ENCODE peak calls at places on chromosome 2, in seven cellular contexts. One of them, this sample, is unnamed.

GRCh38 chr2:97748397-97748796 is 35.0 kb downstream of the ZAP70 start:
- DNase-seq in activated CD4-positive, alpha-beta T cell treated with anti-CD3 and anti-CD28 coated beads for 4 hours: peak; percentile 75
- DNase-seq in osteocyte: no peak
- DNase-seq in amniotic stem cell: no peak
- DNase-seq in dorsolateral prefrontal cortex: no peak
- DNase-seq in progenitor cell of endocrine pancreas: peak; percentile 30
- DNase-seq in NCI-H1092 treated with DMSO at 0.1 percent for 48 hours: peak; percentile 10
- DNase-seq in this sample: no peak

GRCh38 chr2:127422631-127423475 is 4.6 kb downstream of the PROC start:
- DNase-seq in dorsolateral prefrontal cortex: no peak
- DNase-seq in amniotic stem cell: no peak
- DNase-seq in NCI-H1092 treated with DMSO at 0.1 percent for 48 hours: peak; percentile 17
- DNase-seq in osteocyte: peak; percentile 81
- DNase-seq in activated CD4-positive, alpha-beta T cell treated with anti-CD3 and anti-CD28 coated beads for 4 hours: no peak
- DNase-seq in progenitor cell of endocrine pancreas: peak; percentile 39
- DNase-seq in this sample: peak; percentile 53

GRCh38 chr2:8922431-8922830 is 81.1 kb downstream of the MBOAT2 start:
- DNase-seq in dorsolateral prefrontal cortex: no peak
- DNase-seq in progenitor cell of endocrine pancreas: no peak
- DNase-seq in amniotic stem cell: no peak
- DNase-seq in osteocyte: no peak
- DNase-seq in activated CD4-positive, alpha-beta T cell treated with anti-CD3 and anti-CD28 coated beads for 4 hours: no peak
- DNase-seq in NCI-H1092 treated with DMSO at 0.1 percent for 48 hours: no peak
- DNase-seq in this sample: no peak

GRCh38 chr2:18611184-18611583 is 21.8 kb upstream of the NT5C1B start:
- DNase-seq in dorsolateral prefrontal cortex: no peak
- DNase-seq in NCI-H1092 treated with DMSO at 0.1 percent for 48 hours: no peak
- DNase-seq in osteocyte: no peak
- DNase-seq in activated CD4-positive, alpha-beta T cell treated with anti-CD3 and anti-CD28 coated beads for 4 hours: no peak
- DNase-seq in progenitor cell of endocrine pancreas: no peak
- DNase-seq in amniotic stem cell: no peak
- DNase-seq in this sample: peak; percentile 95

GRCh38 chr2:26148501-26148900 is 24.4 kb upstream of the GAREM2 start:
- DNase-seq in progenitor cell of endocrine pancreas: no peak
- DNase-seq in activated CD4-positive, alpha-beta T cell treated with anti-CD3 and anti-CD28 coated beads for 4 hours: no peak
- DNase-seq in amniotic stem cell: no peak
- DNase-seq in NCI-H1092 treated with DMSO at 0.1 percent for 48 hours: no peak
- DNase-seq in dorsolateral prefrontal cortex: no peak
- DNase-seq in osteocyte: no peak
- DNase-seq in this sample: no peak

GRCh38 chr2:197107291-197108269 is 181.1 kb upstream of the PGAP1 start:
- DNase-seq in activated CD4-positive, alpha-beta T cell treated with anti-CD3 and anti-CD28 coated beads for 4 hours: no peak
- DNase-seq in amniotic stem cell: no peak
- DNase-seq in NCI-H1092 treated with DMSO at 0.1 percent for 48 hours: no peak
- DNase-seq in osteocyte: no peak
- DNase-seq in dorsolateral prefrontal cortex: no peak
- DNase-seq in progenitor cell of endocrine pancreas: no peak
- DNase-seq in this sample: no peak

GRCh38 chr2:230578106-230578505 is 134.5 kb upstream of the CAB39 start:
- DNase-seq in amniotic stem cell: no peak
- DNase-seq in osteocyte: no peak
- DNase-seq in dorsolateral prefrontal cortex: no peak
- DNase-seq in NCI-H1092 treated with DMSO at 0.1 percent for 48 hours: no peak
- DNase-seq in activated CD4-positive, alpha-beta T cell treated with anti-CD3 and anti-CD28 coated beads for 4 hours: no peak
- DNase-seq in progenitor cell of endocrine pancreas: no peak
- DNase-seq in this sample: no peak

GRCh38 chr2:77201755-77202154 is 320.4 kb downstream of the LRRTM4 start:
- DNase-seq in NCI-H1092 treated with DMSO at 0.1 percent for 48 hours: no peak
- DNase-seq in amniotic stem cell: no peak
- DNase-seq in osteocyte: no peak
- DNase-seq in activated CD4-positive, alpha-beta T cell treated with anti-CD3 and anti-CD28 coated beads for 4 hours: no peak
- DNase-seq in dorsolateral prefrontal cortex: no peak
- DNase-seq in progenitor cell of endocrine pancreas: no peak
- DNase-seq in this sample: no peak

GRCh38 chr2:216888907-216889622 is 29.2 kb upstream of the TNP1 start:
- DNase-seq in NCI-H1092 treated with DMSO at 0.1 percent for 48 hours: no peak
- DNase-seq in activated CD4-positive, alpha-beta T cell treated with anti-CD3 and anti-CD28 coated beads for 4 hours: no peak
- DNase-seq in dorsolateral prefrontal cortex: no peak
- DNase-seq in osteocyte: no peak
- DNase-seq in progenitor cell of endocrine pancreas: no peak
- DNase-seq in amniotic stem cell: no peak
- DNase-seq in this sample: no peak

GRCh38 chr2:15941970-15942710 is 1.8 kb downstream of the MYCN start:
- DNase-seq in progenitor cell of endocrine pancreas: peak; percentile 37
- DNase-seq in dorsolateral prefrontal cortex: peak; percentile 38
- DNase-seq in amniotic stem cell: no peak
- DNase-seq in activated CD4-positive, alpha-beta T cell treated with anti-CD3 and anti-CD28 coated beads for 4 hours: no peak
- DNase-seq in NCI-H1092 treated with DMSO at 0.1 percent for 48 hours: no peak
- DNase-seq in osteocyte: no peak
- DNase-seq in this sample: no peak

GRCh38 chr2:60528366-60528765 is 25.1 kb downstream of the BCL11A start:
- DNase-seq in dorsolateral prefrontal cortex: no peak
- DNase-seq in activated CD4-positive, alpha-beta T cell treated with anti-CD3 and anti-CD28 coated beads for 4 hours: no peak
- DNase-seq in amniotic stem cell: no peak
- DNase-seq in NCI-H1092 treated with DMSO at 0.1 percent for 48 hours: no peak
- DNase-seq in osteocyte: no peak
- DNase-seq in progenitor cell of endocrine pancreas: no peak
- DNase-seq in this sample: no peak

GRCh38 chr2:225806105-225806504 is 406.6 kb downstream of the NYAP2 start:
- DNase-seq in progenitor cell of endocrine pancreas: no peak
- DNase-seq in NCI-H1092 treated with DMSO at 0.1 percent for 48 hours: no peak
- DNase-seq in amniotic stem cell: no peak
- DNase-seq in dorsolateral prefrontal cortex: no peak
- DNase-seq in activated CD4-positive, alpha-beta T cell treated with anti-CD3 and anti-CD28 coated beads for 4 hours: no peak
- DNase-seq in osteocyte: no peak
- DNase-seq in this sample: no peak

GRCh38 chr2:233980955-233981555 is 63.9 kb downstream of the TRPM8 start:
- DNase-seq in NCI-H1092 treated with DMSO at 0.1 percent for 48 hours: peak; percentile 40
- DNase-seq in progenitor cell of endocrine pancreas: no peak
- DNase-seq in activated CD4-positive, alpha-beta T cell treated with anti-CD3 and anti-CD28 coated beads for 4 hours: no peak
- DNase-seq in dorsolateral prefrontal cortex: no peak
- DNase-seq in osteocyte: no peak
- DNase-seq in amniotic stem cell: no peak
- DNase-seq in this sample: no peak

GRCh38 chr2:9945596-9945995 is 5.9 kb upstream of the GRHL1 start:
- DNase-seq in progenitor cell of endocrine pancreas: no peak
- DNase-seq in NCI-H1092 treated with DMSO at 0.1 percent for 48 hours: no peak
- DNase-seq in amniotic stem cell: no peak
- DNase-seq in activated CD4-positive, alpha-beta T cell treated with anti-CD3 and anti-CD28 coated beads for 4 hours: no peak
- DNase-seq in dorsolateral prefrontal cortex: no peak
- DNase-seq in osteocyte: no peak
- DNase-seq in this sample: no peak

GRCh38 chr2:24360963-24361330 is 611 bp upstream of the ITSN2 start:
- DNase-seq in progenitor cell of endocrine pancreas: no peak
- DNase-seq in osteocyte: no peak
- DNase-seq in activated CD4-positive, alpha-beta T cell treated with anti-CD3 and anti-CD28 coated beads for 4 hours: no peak
- DNase-seq in NCI-H1092 treated with DMSO at 0.1 percent for 48 hours: no peak
- DNase-seq in amniotic stem cell: no peak
- DNase-seq in dorsolateral prefrontal cortex: no peak
- DNase-seq in this sample: no peak

GRCh38 chr2:192139813-192140212 is 54.9 kb downstream of the TMEFF2 start:
- DNase-seq in progenitor cell of endocrine pancreas: no peak
- DNase-seq in activated CD4-positive, alpha-beta T cell treated with anti-CD3 and anti-CD28 coated beads for 4 hours: no peak
- DNase-seq in dorsolateral prefrontal cortex: no peak
- DNase-seq in amniotic stem cell: no peak
- DNase-seq in NCI-H1092 treated with DMSO at 0.1 percent for 48 hours: no peak
- DNase-seq in osteocyte: no peak
- DNase-seq in this sample: no peak

GRCh38 chr2:14540003-14540402 is 92.5 kb upstream of the LRATD1 start:
- DNase-seq in osteocyte: no peak
- DNase-seq in progenitor cell of endocrine pancreas: no peak
- DNase-seq in amniotic stem cell: no peak
- DNase-seq in NCI-H1092 treated with DMSO at 0.1 percent for 48 hours: no peak
- DNase-seq in dorsolateral prefrontal cortex: no peak
- DNase-seq in activated CD4-positive, alpha-beta T cell treated with anti-CD3 and anti-CD28 coated beads for 4 hours: no peak
- DNase-seq in this sample: no peak

GRCh38 chr2:71864085-71864484 is 283.6 kb downstream of the CYP26B1 start:
- DNase-seq in activated CD4-positive, alpha-beta T cell treated with anti-CD3 and anti-CD28 coated beads for 4 hours: no peak
- DNase-seq in dorsolateral prefrontal cortex: no peak
- DNase-seq in amniotic stem cell: no peak
- DNase-seq in osteocyte: no peak
- DNase-seq in NCI-H1092 treated with DMSO at 0.1 percent for 48 hours: no peak
- DNase-seq in progenitor cell of endocrine pancreas: no peak
- DNase-seq in this sample: no peak

GRCh38 chr2:110149330-110150220 is 34.0 kb upstream of the MALL start:
- DNase-seq in progenitor cell of endocrine pancreas: no peak
- DNase-seq in dorsolateral prefrontal cortex: no peak
- DNase-seq in amniotic stem cell: peak; percentile 52
- DNase-seq in activated CD4-positive, alpha-beta T cell treated with anti-CD3 and anti-CD28 coated beads for 4 hours: no peak
- DNase-seq in osteocyte: no peak
- DNase-seq in NCI-H1092 treated with DMSO at 0.1 percent for 48 hours: no peak
- DNase-seq in this sample: no peak

GRCh38 chr2:70214958-70215357 is 24.1 kb upstream of the C2orf42 start:
- DNase-seq in amniotic stem cell: peak; percentile 61
- DNase-seq in dorsolateral prefrontal cortex: no peak
- DNase-seq in osteocyte: no peak
- DNase-seq in NCI-H1092 treated with DMSO at 0.1 percent for 48 hours: no peak
- DNase-seq in activated CD4-positive, alpha-beta T cell treated with anti-CD3 and anti-CD28 coated beads for 4 hours: no peak
- DNase-seq in progenitor cell of endocrine pancreas: no peak
- DNase-seq in this sample: no peak

GRCh38 chr2:54103454-54104314 is 11.7 kb upstream of the ACYP2 start:
- DNase-seq in osteocyte: no peak
- DNase-seq in NCI-H1092 treated with DMSO at 0.1 percent for 48 hours: no peak
- DNase-seq in progenitor cell of endocrine pancreas: no peak
- DNase-seq in amniotic stem cell: no peak
- DNase-seq in activated CD4-positive, alpha-beta T cell treated with anti-CD3 and anti-CD28 coated beads for 4 hours: peak; percentile 23
- DNase-seq in dorsolateral prefrontal cortex: no peak
- DNase-seq in this sample: peak; percentile 18

GRCh38 chr2:16330012-16330411 is 335.6 kb downstream of the CYRIA start:
- DNase-seq in progenitor cell of endocrine pancreas: no peak
- DNase-seq in osteocyte: no peak
- DNase-seq in amniotic stem cell: no peak
- DNase-seq in NCI-H1092 treated with DMSO at 0.1 percent for 48 hours: no peak
- DNase-seq in activated CD4-positive, alpha-beta T cell treated with anti-CD3 and anti-CD28 coated beads for 4 hours: no peak
- DNase-seq in dorsolateral prefrontal cortex: no peak
- DNase-seq in this sample: no peak

GRCh38 chr2:204491528-204491927 is 53.7 kb upstream of the PARD3B start:
- DNase-seq in progenitor cell of endocrine pancreas: no peak
- DNase-seq in dorsolateral prefrontal cortex: no peak
- DNase-seq in amniotic stem cell: no peak
- DNase-seq in NCI-H1092 treated with DMSO at 0.1 percent for 48 hours: no peak
- DNase-seq in osteocyte: no peak
- DNase-seq in activated CD4-positive, alpha-beta T cell treated with anti-CD3 and anti-CD28 coated beads for 4 hours: no peak
- DNase-seq in this sample: peak; percentile 38

GRCh38 chr2:195612515-195613495 is 44.2 kb upstream of the SLC39A10 start:
- DNase-seq in osteocyte: no peak
- DNase-seq in progenitor cell of endocrine pancreas: peak; percentile 46
- DNase-seq in amniotic stem cell: peak; percentile 9
- DNase-seq in NCI-H1092 treated with DMSO at 0.1 percent for 48 hours: no peak
- DNase-seq in activated CD4-positive, alpha-beta T cell treated with anti-CD3 and anti-CD28 coated beads for 4 hours: no peak
- DNase-seq in dorsolateral prefrontal cortex: no peak
- DNase-seq in this sample: no peak

GRCh38 chr2:25314514-25315315 is 27.0 kb downstream of the DNMT3A start:
- DNase-seq in amniotic stem cell: no peak
- DNase-seq in progenitor cell of endocrine pancreas: no peak
- DNase-seq in osteocyte: no peak
- DNase-seq in NCI-H1092 treated with DMSO at 0.1 percent for 48 hours: peak; percentile 72
- DNase-seq in dorsolateral prefrontal cortex: peak; percentile 68
- DNase-seq in activated CD4-positive, alpha-beta T cell treated with anti-CD3 and anti-CD28 coated beads for 4 hours: peak; percentile 92
- DNase-seq in this sample: peak; percentile 22

GRCh38 chr2:136436921-136437320 is 319.0 kb upstream of the CXCR4 start:
- DNase-seq in activated CD4-positive, alpha-beta T cell treated with anti-CD3 and anti-CD28 coated beads for 4 hours: no peak
- DNase-seq in NCI-H1092 treated with DMSO at 0.1 percent for 48 hours: no peak
- DNase-seq in progenitor cell of endocrine pancreas: no peak
- DNase-seq in dorsolateral prefrontal cortex: no peak
- DNase-seq in osteocyte: no peak
- DNase-seq in amniotic stem cell: no peak
- DNase-seq in this sample: no peak

GRCh38 chr2:203003716-203004115 is 11.0 kb upstream of the NBEAL1 start:
- DNase-seq in NCI-H1092 treated with DMSO at 0.1 percent for 48 hours: no peak
- DNase-seq in osteocyte: no peak
- DNase-seq in progenitor cell of endocrine pancreas: no peak
- DNase-seq in dorsolateral prefrontal cortex: no peak
- DNase-seq in activated CD4-positive, alpha-beta T cell treated with anti-CD3 and anti-CD28 coated beads for 4 hours: no peak
- DNase-seq in amniotic stem cell: no peak
- DNase-seq in this sample: no peak

GRCh38 chr2:182636694-182637093 is 79.4 kb upstream of the DNAJC10 start:
- DNase-seq in dorsolateral prefrontal cortex: no peak
- DNase-seq in osteocyte: no peak
- DNase-seq in activated CD4-positive, alpha-beta T cell treated with anti-CD3 and anti-CD28 coated beads for 4 hours: no peak
- DNase-seq in amniotic stem cell: no peak
- DNase-seq in NCI-H1092 treated with DMSO at 0.1 percent for 48 hours: no peak
- DNase-seq in progenitor cell of endocrine pancreas: no peak
- DNase-seq in this sample: no peak